ENCODE peak calls at places on chromosomes 4 and X, in five cellular contexts. One of them, this sample, is unnamed.

GRCh38 chr4:39303871-39304270 is 62.3 kb downstream of the RFC1 start:
- DNase-seq in NCI-H1092: no peak
- DNase-seq in pons: no peak
- DNase-seq in IMR-90: no peak
- DNase-seq in HepG2: no peak
- DNase-seq in this sample: no peak

GRCh38 chr4:175705407-175705806 is 106.7 kb downstream of the GPM6A start:
- DNase-seq in NCI-H1092: peak; percentile 65
- DNase-seq in pons: peak; percentile 68
- DNase-seq in IMR-90: no peak
- DNase-seq in HepG2: no peak
- DNase-seq in this sample: no peak

GRCh38 chr4:57501715-57502114 is 391.5 kb upstream of the IGFBP7 start:
- DNase-seq in NCI-H1092: no peak
- DNase-seq in pons: no peak
- DNase-seq in IMR-90: peak; percentile 6
- DNase-seq in HepG2: no peak
- DNase-seq in this sample: no peak

GRCh38 chr4:23169598-23170311 is 477.0 kb downstream of the GBA3 start:
- DNase-seq in NCI-H1092: no peak
- DNase-seq in pons: no peak
- DNase-seq in IMR-90: no peak
- DNase-seq in HepG2: no peak
- DNase-seq in this sample: no peak

GRCh38 chr4:79141530-79141929 is 184.3 kb downstream of the NAA11 start:
- DNase-seq in NCI-H1092: no peak
- DNase-seq in pons: no peak
- DNase-seq in IMR-90: peak; percentile 1
- DNase-seq in HepG2: peak; percentile 1
- DNase-seq in this sample: no peak

GRCh38 chr4:98970386-98970785 is 25.1 kb upstream of the METAP1 start:
- DNase-seq in NCI-H1092: no peak
- DNase-seq in pons: no peak
- DNase-seq in IMR-90: peak; percentile 5
- DNase-seq in HepG2: no peak
- DNase-seq in this sample: no peak

GRCh38 chrX:1321689-1322088 is 14.9 kb upstream of the IL3RA start:
- DNase-seq in NCI-H1092: no peak
- DNase-seq in pons: no peak
- DNase-seq in IMR-90: no peak
- DNase-seq in HepG2: no peak
- DNase-seq in this sample: no peak

GRCh38 chr4:90190510-90190909 is 63.3 kb downstream of the CCSER1 start:
- DNase-seq in NCI-H1092: no peak
- DNase-seq in pons: no peak
- DNase-seq in IMR-90: no peak
- DNase-seq in HepG2: no peak
- DNase-seq in this sample: no peak

GRCh38 chr4:21986312-21986711 is 37.7 kb upstream of the KCNIP4 start:
- DNase-seq in NCI-H1092: no peak
- DNase-seq in pons: peak; percentile 7
- DNase-seq in IMR-90: no peak
- DNase-seq in HepG2: no peak
- DNase-seq in this sample: no peak

GRCh38 chr4:182065255-182065654 is 177.9 kb upstream of the TENM3 start:
- DNase-seq in NCI-H1092: no peak
- DNase-seq in pons: no peak
- DNase-seq in IMR-90: no peak
- DNase-seq in HepG2: no peak
- DNase-seq in this sample: no peak

GRCh38 chr4:55385201-55385649 is 10.5 kb upstream of the TMEM165 start:
- DNase-seq in NCI-H1092: no peak
- DNase-seq in pons: no peak
- DNase-seq in IMR-90: peak; percentile 32
- DNase-seq in HepG2: peak; percentile 24
- DNase-seq in this sample: no peak

GRCh38 chr4:128322986-128323385 is 35.4 kb upstream of the PGRMC2 start:
- DNase-seq in NCI-H1092: no peak
- DNase-seq in pons: no peak
- DNase-seq in IMR-90: peak; percentile 89
- DNase-seq in HepG2: peak; percentile 53
- DNase-seq in this sample: no peak

GRCh38 chr4:152626790-152627189 is 53.0 kb downstream of the TMEM154 start:
- DNase-seq in NCI-H1092: no peak
- DNase-seq in pons: no peak
- DNase-seq in IMR-90: no peak
- DNase-seq in HepG2: no peak
- DNase-seq in this sample: no peak

GRCh38 chr4:94936854-94937253 is 179.1 kb downstream of the BMPR1B start:
- DNase-seq in NCI-H1092: no peak
- DNase-seq in pons: no peak
- DNase-seq in IMR-90: no peak
- DNase-seq in HepG2: no peak
- DNase-seq in this sample: no peak

GRCh38 chr4:122221322-122221721 is 69.2 kb downstream of the BLTP1 start:
- DNase-seq in NCI-H1092: no peak
- DNase-seq in pons: no peak
- DNase-seq in IMR-90: no peak
- DNase-seq in HepG2: no peak
- DNase-seq in this sample: no peak

GRCh38 chr4:117331817-117332216 is 246.4 kb upstream of the TRAM1L1 start:
- DNase-seq in NCI-H1092: no peak
- DNase-seq in pons: no peak
- DNase-seq in IMR-90: peak; percentile 34
- DNase-seq in HepG2: no peak
- DNase-seq in this sample: no peak